ENCODE peak calls at places on chromosomes 11 and 22, in six cellular contexts. W is lower lobe of right lung, O is heart right ventricle, I is astrocyte of the spinal cord, K is cardiac fibroblast, P is lung. G is an unnamed sample.
A peak's percentile ranks its signal among the peaks of the same experiment; 100 is the strongest.

GRCh38 chr11:82996966-82997606 is 74.6 kb downstream of the RAB30 start:
- DNase-seq in W (no peak), O (no peak), I (peak; percentile 64), K (no peak), P (no peak), G (no peak)

GRCh38 chr11:50174189-50174588 is 141.5 kb downstream of the OR4C45 start:
- DNase-seq in W (no peak), O (no peak), I (no peak), K (peak; percentile 1), P (no peak), G (peak; percentile 5)

GRCh38 chr11:64305691-64306562 is 603 bp downstream of the ESRRA start:
- DNase-seq in W (peak; percentile 87), O (peak; percentile 73), I (peak; percentile 19), K (peak; percentile 46), P (peak; percentile 85), G (no peak)

GRCh38 chr11:3686751-3687150 is 15.6 kb upstream of the CHRNA10 start:
- DNase-seq in W (no peak), O (no peak), I (peak; percentile 20), K (no peak), P (no peak), G (no peak)

GRCh38 chr22:38729946-38730345 is 24.2 kb downstream of the GTPBP1 start:
- DNase-seq in W (no peak), O (no peak), I (no peak), K (no peak), P (no peak), G (no peak)

GRCh38 chr11:11458523-11458922 is 105.5 kb upstream of the CSNK2A3 start:
- DNase-seq in W (no peak), O (no peak), I (no peak), K (no peak), P (no peak), G (no peak)

GRCh38 chr11:35893796-35894475 is 49.9 kb upstream of the LDLRAD3 start:
- DNase-seq in W (no peak), O (no peak), I (no peak), K (peak; percentile 11), P (no peak), G (no peak)

GRCh38 chr11:118532852-118533768 is 2.1 kb downstream of the TMEM25 start:
- DNase-seq in W (no peak), O (no peak), I (no peak), K (no peak), P (no peak), G (no peak)

GRCh38 chr11:16986434-16987204 is 27.6 kb downstream of the PLEKHA7 start:
- DNase-seq in W (peak; percentile 78), O (no peak), I (peak; percentile 19), K (peak; percentile 13), P (peak; percentile 73), G (no peak)

GRCh38 chr11:59456661-59457060 is at the start of gene OR4D6:
- DNase-seq in W (no peak), O (no peak), I (no peak), K (no peak), P (no peak), G (no peak)

GRCh38 chr11:127627629-127628462 is 627.3 kb upstream of the KIRREL3 start:
- DNase-seq in W (no peak), O (no peak), I (no peak), K (no peak), P (no peak), G (no peak)

GRCh38 chr22:48405741-48406140 is 1421.9 kb downstream of the BRD1 start:
- DNase-seq in W (no peak), O (no peak), I (no peak), K (no peak), P (no peak), G (no peak)

GRCh38 chr11:131606936-131607335 is 236.5 kb downstream of the NTM start:
- DNase-seq in W (no peak), O (no peak), I (no peak), K (no peak), P (no peak), G (no peak)

GRCh38 chr22:24578355-24579241 is 14.3 kb downstream of the LRRC75B start:
- DNase-seq in W (no peak), O (no peak), I (no peak), K (no peak), P (no peak), G (no peak)

GRCh38 chr11:66318576-66318970 is 1.7 kb upstream of the CD248 start:
- DNase-seq in W (no peak), O (no peak), I (no peak), K (no peak), P (no peak), G (no peak)

GRCh38 chr11:91778758-91779157 is 445.9 kb upstream of the FAT3 start:
- DNase-seq in W (no peak), O (no peak), I (no peak), K (no peak), P (no peak), G (no peak)

GRCh38 chr11:91776660-91777059 is 448.0 kb upstream of the FAT3 start:
- DNase-seq in W (no peak), O (no peak), I (no peak), K (peak; percentile 1), P (no peak), G (no peak)

GRCh38 chr11:91768783-91769182 is 455.8 kb upstream of the FAT3 start:
- DNase-seq in W (no peak), O (no peak), I (no peak), K (no peak), P (no peak), G (no peak)

DNA sequence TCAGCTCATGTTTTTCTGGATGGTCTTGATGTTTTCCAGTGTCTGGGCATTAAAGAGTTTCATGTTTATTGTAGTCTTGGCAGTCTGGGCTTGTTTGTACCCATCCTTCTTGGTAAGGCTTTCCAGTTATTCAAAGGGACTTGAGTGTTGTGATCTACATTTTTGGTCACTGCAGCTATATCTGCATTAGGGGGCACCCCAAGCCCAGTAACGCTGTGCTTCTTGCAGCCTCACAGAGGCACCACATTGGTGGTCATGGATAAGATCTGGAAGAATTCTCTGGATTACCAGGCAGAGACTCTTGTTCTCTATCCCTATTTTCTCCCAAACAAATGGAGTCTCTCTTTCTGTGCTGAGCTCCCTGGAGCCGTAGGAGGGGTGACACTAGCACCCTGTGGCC is 451.5 kb upstream of the FAT3 start:
- DNase-seq in W (no peak), O (no peak), I (no peak), K (peak; percentile 15), P (no peak), G (no peak)
- TF ChIP-seq CTCF in W (no peak), O (no peak), I (peak; percentile 8), K (no peak), P (no peak), G (no peak)

GRCh38 chr22:22604326-22605073 is 39.9 kb upstream of the GGTLC2 start:
- DNase-seq in W (no peak), O (no peak), I (no peak), K (no peak), P (no peak), G (no peak)

GRCh38 chr22:22603470-22603947 is 40.9 kb upstream of the GGTLC2 start:
- DNase-seq in W (no peak), O (no peak), I (no peak), K (no peak), P (no peak), G (no peak)

GRCh38 chr22:22600862-22601261 is 41.8 kb upstream of the PRAME start:
- DNase-seq in W (no peak), O (no peak), I (no peak), K (no peak), P (no peak), G (no peak)

GRCh38 chr22:22609271-22609670 is 35.1 kb upstream of the GGTLC2 start:
- DNase-seq in W (no peak), O (no peak), I (no peak), K (no peak), P (no peak), G (no peak)

DNA sequence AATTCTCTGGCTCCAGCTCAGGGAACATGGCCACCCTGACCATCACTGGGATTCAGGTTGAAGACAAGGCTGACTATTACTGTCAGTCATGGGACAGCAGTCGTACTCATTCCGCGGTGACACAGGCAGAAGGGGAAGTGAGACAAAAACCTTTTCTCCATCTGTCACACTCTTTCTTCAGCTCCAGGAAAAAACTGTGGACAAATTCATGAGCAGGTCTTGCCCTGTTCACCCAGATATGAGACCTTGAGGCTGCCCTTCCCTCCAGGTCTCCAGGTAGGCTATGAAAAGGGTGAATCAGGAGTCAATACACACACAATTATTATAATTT is 39.4 kb upstream of the GGTLC2 start:
- DNase-seq in W (no peak), O (no peak), I (no peak), K (no peak), P (no peak), G (no peak)
- H3K4me3 ChIP-seq in W (no peak overlapping the region), O (no peak overlapping the region), I (no peak overlapping the region), K (no peak overlapping the region), P (no peak overlapping the region), G (no peak overlapping the region)

DNA sequence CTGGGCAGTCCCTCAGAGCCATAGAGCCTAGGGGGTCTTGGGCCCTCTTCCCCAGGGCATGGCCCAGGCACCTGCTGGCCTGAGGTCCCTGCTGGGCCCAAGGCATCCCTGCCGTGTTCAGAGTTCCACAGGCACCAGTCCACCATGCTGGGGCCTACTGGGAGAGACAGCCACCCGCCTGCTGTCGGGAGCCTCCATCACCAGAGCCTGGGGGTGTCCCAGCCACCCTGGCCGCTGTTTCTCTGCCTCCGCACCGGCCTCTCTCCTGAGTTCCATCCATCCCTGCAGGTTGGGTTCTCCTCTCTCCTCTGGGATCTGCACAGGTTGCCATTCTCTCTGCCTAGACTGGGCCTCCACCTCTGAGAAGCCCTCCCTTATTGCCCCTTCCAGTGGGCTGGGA is 68.6 kb downstream of the KCNQ1 start:
- DNase-seq in W (no peak), O (no peak), I (no peak), K (no peak), P (peak; percentile 20), G (no peak)
- TF ChIP-seq CTCF in W (no peak), O (no peak), I (no peak), K (no peak), P (no peak), G (no peak)

GRCh38 chr11:1009371-1009770 is 27.1 kb downstream of the MUC6 start:
- DNase-seq in W (no peak), O (no peak), I (no peak), K (no peak), P (no peak), G (no peak)
- H3K4me3 ChIP-seq in W (no peak overlapping the region), O (no peak overlapping the region), I (no peak overlapping the region), K (no peak overlapping the region), P (no peak overlapping the region), G (no peak overlapping the region)

GRCh38 chr11:124627546-124627945 is 4.9 kb downstream of the TBRG1 start:
- DNase-seq in W (no peak), O (no peak), I (no peak), K (no peak), P (no peak), G (no peak)

GRCh38 chr11:124638500-124638899 is 15.8 kb downstream of the TBRG1 start:
- DNase-seq in W (no peak), O (no peak), I (no peak), K (no peak), P (no peak), G (no peak)

GRCh38 chr11:124629961-124630360 is 7.3 kb downstream of the TBRG1 start:
- DNase-seq in W (no peak), O (no peak), I (no peak), K (no peak), P (no peak), G (no peak)

DNA sequence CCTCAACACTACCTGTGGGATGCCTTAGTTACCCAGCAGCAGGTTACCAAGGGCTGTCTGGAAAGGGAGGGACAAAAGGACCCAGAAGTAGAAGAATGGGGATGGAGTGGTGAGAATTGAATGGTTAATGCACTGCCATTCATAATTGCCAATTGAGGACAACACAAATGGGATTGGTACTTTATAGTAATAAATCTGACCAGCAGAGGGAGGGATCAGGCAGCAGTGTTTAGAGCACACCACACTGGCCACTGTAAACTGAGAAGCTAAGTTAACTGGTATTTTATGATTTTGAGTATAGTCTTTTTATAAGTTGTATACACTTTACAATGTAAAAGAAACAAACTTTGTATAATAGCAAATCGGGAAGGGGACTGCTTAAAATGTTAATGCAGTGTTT is 10.7 kb downstream of the TBRG1 start:
- DNase-seq in W (no peak), O (no peak), I (no peak), K (peak; percentile 19), P (no peak), G (no peak)
- TF ChIP-seq CTCF in W (no peak), O (no peak), I (peak; percentile 34), K (peak; percentile 38), P (no peak), G (peak; percentile 8)

G was measured in AG04449.